ENCODE peak calls at places on chromosomes 7 and 10, in six cellular contexts. Q is AG09319; E is CD4-positive, CD25-positive, alpha-beta regulatory T cell; J is upper lobe of right lung; I is astrocyte of the spinal cord; A is small intestine. X is an unnamed sample.

GRCh38 chr7:149872419-149873073 is 1.2 kb upstream of the ATP6V0E2 start:
- DNase-seq in Q (peak), E (no peak), J (peak), I (peak), A (peak), X (peak)

GRCh38 chr10:1737222-1738061 is at the start of gene ADARB2:
- DNase-seq in Q (no peak), E (peak), J (no peak), I (no peak), A (peak), X (peak)

GRCh38 chr7:81669476-81670105 is 100.3 kb downstream of the HGF start:
- DNase-seq in Q (no peak), E (no peak), J (no peak), I (no peak), A (no peak), X (no peak)

GRCh38 chr7:129832701-129833227 is 120.0 kb downstream of the UBE2H start:
- DNase-seq in Q (no peak), E (no peak), J (no peak), I (no peak), A (no peak), X (no peak)

GRCh38 chr7:43647314-43647691 is 64.4 kb downstream of the STK17A start:
- DNase-seq in Q (no peak), E (no peak), J (no peak), I (peak), A (no peak), X (peak)

GRCh38 chr10:58436071-58436470 is 50.9 kb downstream of the TFAM start:
- DNase-seq in Q (no peak), E (peak), J (no peak), I (no peak), A (peak), X (no peak)

GRCh38 chr7:99557196-99557607 is 1.2 kb upstream of the ZNF655 start:
- DNase-seq in Q (no peak), E (peak), J (no peak), I (no peak), A (no peak), X (peak)

GRCh38 chr7:82521906-82522445 is 78.4 kb upstream of the CACNA2D1 start:
- DNase-seq in Q (no peak), E (no peak), J (no peak), I (peak), A (no peak), X (no peak)

GRCh38 chr10:132972149-132972985 is 30.0 kb upstream of the CFAP46 start:
- DNase-seq in Q (no peak), E (no peak), J (peak), I (no peak), A (no peak), X (no peak)

GRCh38 chr10:72895236-72895850 is 1.8 kb downstream of the OIT3 start:
- DNase-seq in Q (no peak), E (no peak), J (no peak), I (no peak), A (no peak), X (no peak)

GRCh38 chr7:138602456-138602855 is 98.7 kb downstream of the SVOPL start:
- DNase-seq in Q (no peak), E (no peak), J (no peak), I (no peak), A (no peak), X (no peak)

GRCh38 chr7:98681496-98681895 is 64.4 kb downstream of the NPTX2 start:
- DNase-seq in Q (no peak), E (no peak), J (no peak), I (no peak), A (no peak), X (no peak)

GRCh38 chr10:79079490-79080355 is 11.0 kb downstream of the ZMIZ1 start:
- DNase-seq in Q (no peak), E (no peak), J (no peak), I (peak), A (no peak), X (peak)

GRCh38 chr10:37520488-37520887 is 336.9 kb downstream of the ZNF248 start:
- DNase-seq in Q (no peak), E (no peak), J (no peak), I (no peak), A (no peak), X (no peak)

GRCh38 chr7:155665957-155666287 is 21.5 kb downstream of the RBM33 start:
- DNase-seq in Q (peak), E (no peak), J (no peak), I (peak), A (no peak), X (peak)

GRCh38 chr7:99365318-99366141 is 9.0 kb upstream of the ARPC1B start:
- DNase-seq in Q (no peak), E (peak), J (peak), I (no peak), A (peak), X (no peak)

GRCh38 chr7:123747620-123748141 is 1.1 kb downstream of the WASL start:
- DNase-seq in Q (no peak), E (peak), J (peak), I (peak), A (peak), X (peak)

GRCh38 chr10:124265776-124266467 is 152.8 kb downstream of the OAT start:
- DNase-seq in Q (no peak), E (no peak), J (peak), I (no peak), A (no peak), X (no peak)

GRCh38 chr7:125061776-125062397 is 132.3 kb upstream of the POT1 start:
- DNase-seq in Q (no peak), E (no peak), J (no peak), I (peak), A (no peak), X (peak)

GRCh38 chr10:22631646-22632278 is 82.6 kb downstream of the PIP4K2A start:
- DNase-seq in Q (no peak), E (no peak), J (no peak), I (peak), A (no peak), X (peak)

GRCh38 chr10:5559642-5560141 is 34.9 kb downstream of the CALML3 start:
- DNase-seq in Q (no peak), E (no peak), J (no peak), I (peak), A (no peak), X (peak)

GRCh38 chr10:126080879-126081331 is 184.5 kb downstream of the FANK1 start:
- DNase-seq in Q (no peak), E (no peak), J (no peak), I (peak), A (no peak), X (peak)

GRCh38 chr7:131905574-131905973 is 349.1 kb upstream of the PODXL start:
- DNase-seq in Q (no peak), E (no peak), J (no peak), I (no peak), A (no peak), X (no peak)

GRCh38 chr7:101618916-101619315 is 10.2 kb downstream of the MYL10 start:
- DNase-seq in Q (no peak), E (no peak), J (no peak), I (no peak), A (no peak), X (no peak)

GRCh38 chr7:41870017-41870416 is 167.1 kb upstream of the INHBA start:
- DNase-seq in Q (no peak), E (no peak), J (no peak), I (no peak), A (no peak), X (peak)

GRCh38 chr10:1253476-1254353 is 197.5 kb downstream of the WDR37 start:
- DNase-seq in Q (no peak), E (peak), J (no peak), I (no peak), A (no peak), X (no peak)

GRCh38 chr10:25556457-25556856 is 377.6 kb upstream of the MYO3A start:
- DNase-seq in Q (no peak), E (no peak), J (no peak), I (peak), A (no peak), X (peak)

GRCh38 chr10:127921751-127922140 is 14.8 kb downstream of the PTPRE start:
- DNase-seq in Q (no peak), E (no peak), J (no peak), I (no peak), A (peak), X (peak)

GRCh38 chr10:15112657-15113056 is 15.5 kb downstream of the RPP38 start:
- DNase-seq in Q (no peak), E (no peak), J (no peak), I (no peak), A (no peak), X (no peak)

GRCh38 chr10:76080991-76081390 is 649.6 kb downstream of the LRMDA start:
- DNase-seq in Q (no peak), E (no peak), J (no peak), I (peak), A (no peak), X (peak)

GRCh38 chr7:116291937-116292336 is 81.6 kb downstream of the TES start:
- DNase-seq in Q (no peak), E (no peak), J (no peak), I (no peak), A (no peak), X (no peak)

GRCh38 chr7:14698239-14698638 is 204.3 kb downstream of the DGKB start:
- DNase-seq in Q (no peak), E (peak), J (no peak), I (peak), A (no peak), X (peak)

GRCh38 chr10:122331615-122332446 is 42.7 kb upstream of the PLEKHA1 start:
- DNase-seq in Q (no peak), E (no peak), J (no peak), I (peak), A (no peak), X (no peak)

GRCh38 chr10:103053659-103054581 is 135.8 kb downstream of the CNNM2 start:
- DNase-seq in Q (peak), E (peak), J (peak), I (peak), A (peak), X (peak)

GRCh38 chr10:96830511-96831199 is 1.4 kb upstream of the LCOR start:
- DNase-seq in Q (peak), E (peak), J (no peak), I (peak), A (peak), X (peak)